ENCODE peak calls at places on chromosomes 2 and 18, in four cellular contexts. I, S, F and M are unnamed samples.

GRCh38 chr2:207216454-207216853 is 50.7 kb upstream of the KLF7 start:
- DNase-seq in I (no peak), S (no peak), F (no peak), M (no peak)

GRCh38 chr2:54889053-54889452 is 161.2 kb downstream of the RTN4 start:
- DNase-seq in I (no peak), S (no peak), F (no peak), M (no peak)

GRCh38 chr2:223203971-223204370 is 152.0 kb downstream of the KCNE4 start:
- DNase-seq in I (no peak), S (no peak), F (no peak), M (no peak)

GRCh38 chr18:68940039-68940438 is 142.2 kb downstream of the CCDC102B start:
- DNase-seq in I (no peak), S (no peak), F (no peak), M (no peak)

GRCh38 chr2:111702809-111703196 is 181.2 kb downstream of the ANAPC1 start:
- DNase-seq in I (no peak), S (no peak), F (no peak), M (no peak)

GRCh38 chr2:145849466-145849865 is 1329.5 kb upstream of the ZEB2 start:
- DNase-seq in I (no peak), S (no peak), F (no peak), M (no peak)

GRCh38 chr2:180753809-180754761 is 226.3 kb upstream of the UBE2E3 start:
- DNase-seq in I (no peak), S (no peak), F (no peak), M (peak)

GRCh38 chr18:49111191-49111988 is 160.6 kb upstream of the SMAD7 start:
- DNase-seq in I (no peak), S (no peak), F (no peak), M (no peak)

GRCh38 chr2:14700753-14701152 is 68.2 kb downstream of the LRATD1 start:
- DNase-seq in I (no peak), S (no peak), F (no peak), M (no peak)

GRCh38 chr18:45274026-45274425 is 341.2 kb upstream of the SLC14A2 start:
- DNase-seq in I (no peak), S (no peak), F (no peak), M (no peak)

GRCh38 chr18:2952605-2953004 is 60.3 kb downstream of the LPIN2 start:
- DNase-seq in I (no peak), S (no peak), F (no peak), M (no peak)

GRCh38 chr2:149441255-149441654 is 110.9 kb downstream of the LYPD6 start:
- DNase-seq in I (no peak), S (no peak), F (no peak), M (no peak)

GRCh38 chr2:172533687-172534086 is 22.2 kb upstream of the PDK1 start:
- DNase-seq in I (no peak), S (no peak), F (no peak), M (no peak)

GRCh38 chr18:7592305-7593071 is 25.4 kb downstream of the PTPRM start:
- DNase-seq in I (no peak), S (no peak), F (no peak), M (no peak)

GRCh38 chr2:43270930-43271615 is 44.7 kb upstream of the ZFP36L2 start:
- DNase-seq in I (no peak), S (no peak), F (peak), M (no peak)

GRCh38 chr18:11163668-11164067 is 14.3 kb upstream of the PIEZO2 start:
- DNase-seq in I (no peak), S (no peak), F (no peak), M (no peak)

GRCh38 chr2:9565436-9566153 is 10.0 kb upstream of the ADAM17 start:
- DNase-seq in I (peak), S (no peak), F (no peak), M (peak)

GRCh38 chr2:35114765-35115164 is 1240.8 kb upstream of the CRIM1 start:
- DNase-seq in I (no peak), S (no peak), F (no peak), M (no peak)

GRCh38 chr18:79522451-79523220 is 126.9 kb downstream of the NFATC1 start:
- DNase-seq in I (peak), S (peak), F (no peak), M (no peak)

GRCh38 chr18:63016270-63016669 is 300.9 kb downstream of the PHLPP1 start:
- DNase-seq in I (no peak), S (peak), F (peak), M (no peak)

GRCh38 chr2:234050455-234051135 is at the start of gene SPP2:
- DNase-seq in I (no peak), S (no peak), F (no peak), M (no peak)

GRCh38 chr2:198545411-198545810 is 741.0 kb downstream of the PLCL1 start:
- DNase-seq in I (no peak), S (no peak), F (no peak), M (peak)

GRCh38 chr2:113784823-113785744 is 28.6 kb upstream of the SLC35F5 start:
- DNase-seq in I (no peak), S (no peak), F (no peak), M (no peak)

GRCh38 chr2:205654878-205655601 is 27.3 kb upstream of the NRP2 start:
- DNase-seq in I (no peak), S (no peak), F (no peak), M (no peak)

DNA sequence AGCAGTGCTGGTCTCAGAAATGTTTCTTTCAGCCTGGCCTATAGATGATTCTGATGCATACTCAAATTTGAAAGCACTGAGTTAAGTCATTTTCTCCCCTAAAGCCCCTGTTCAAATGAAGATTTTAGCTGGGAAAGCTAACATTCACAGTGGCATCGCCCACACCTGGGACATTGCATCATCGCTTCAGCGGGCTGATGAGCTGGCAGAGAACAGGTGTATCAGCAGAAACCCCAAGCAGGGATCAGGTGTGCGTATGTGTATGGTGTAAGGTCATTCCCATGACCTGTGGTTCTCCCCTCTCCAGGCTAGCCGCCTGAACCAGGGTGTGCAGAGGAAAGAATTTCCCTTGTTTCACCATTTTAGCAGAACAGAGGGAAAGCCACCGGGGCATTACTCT is 56.3 kb downstream of the EPAS1 start:
- DNase-seq in I (no peak), S (no peak), F (no peak), M (no peak)
- H3K27ac ChIP-seq in I (no peak), S (no peak), F (no peak), M (no peak)

GRCh38 chr2:127520424-127520823 is 5.9 kb downstream of the IWS1 start:
- DNase-seq in I (no peak), S (no peak), F (no peak), M (no peak)

GRCh38 chr2:127516031-127516430 is 10.3 kb downstream of the IWS1 start:
- DNase-seq in I (no peak), S (no peak), F (no peak), M (no peak)

GRCh38 chr2:127514485-127514884 is 11.8 kb downstream of the IWS1 start:
- DNase-seq in I (no peak), S (no peak), F (no peak), M (no peak)

GRCh38 chr2:127515383-127515915 is 10.8 kb downstream of the IWS1 start:
- DNase-seq in I (no peak), S (no peak), F (no peak), M (no peak)

GRCh38 chr2:127517465-127517864 is 8.8 kb downstream of the IWS1 start:
- DNase-seq in I (no peak), S (no peak), F (no peak), M (no peak)
- H3K27ac ChIP-seq in I (no peak), S (no peak), F (no peak), M (no peak)

GRCh38 chr2:127086800-127087737 is 19.9 kb downstream of the BIN1 start:
- DNase-seq in I (no peak), S (no peak), F (peak), M (no peak)
- H3K27ac ChIP-seq in I (no peak), S (no peak), F (no peak), M (no peak)

GRCh38 chr18:56003651-56004050 is 415.7 kb upstream of the TCF4 start:
- DNase-seq in I (no peak), S (no peak), F (no peak), M (no peak)
- H3K27ac ChIP-seq in I (no peak), S (no peak), F (no peak), M (no peak)

GRCh38 chr2:168196764-168197180 is 50.6 kb downstream of the STK39 start:
- DNase-seq in I (no peak), S (no peak), F (no peak), M (no peak)
- H3K27ac ChIP-seq in I (no peak), S (no peak), F (no peak), M (no peak)

DNA sequence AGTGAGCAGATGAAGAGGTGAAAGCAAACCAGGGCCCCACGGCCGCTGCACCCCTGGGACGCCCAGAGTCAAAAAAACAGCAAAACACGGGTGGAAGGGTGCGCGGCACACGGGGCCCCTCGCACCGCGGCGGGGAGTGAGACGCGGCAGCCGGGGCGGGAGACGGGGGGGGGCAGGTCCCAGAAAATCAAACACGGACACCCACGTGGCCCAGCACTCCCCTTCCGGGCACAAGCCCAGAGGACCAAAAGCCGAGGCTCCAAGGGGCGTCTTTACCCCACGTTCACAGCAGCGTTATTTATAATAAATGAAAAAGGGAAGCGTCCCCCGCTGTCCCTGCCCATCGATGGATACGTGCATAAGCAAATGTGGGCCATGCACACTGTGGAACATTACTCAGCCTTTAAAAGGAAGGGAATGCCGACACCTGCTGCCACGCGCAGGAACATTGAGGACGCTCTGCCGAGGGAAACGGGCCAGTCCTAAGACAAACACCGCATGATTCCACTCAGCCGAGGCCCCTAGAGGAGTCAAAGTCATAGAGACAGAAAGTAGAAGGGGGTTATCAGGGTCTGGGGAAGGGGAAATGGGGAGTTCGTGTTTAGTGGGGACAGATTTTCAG is 677 bp upstream of the COPS9 start:
- DNase-seq in I (peak), S (no peak), F (peak), M (no peak)
- H3K27ac ChIP-seq in I (no peak), S (peak), F (no peak), M (peak)

DNA sequence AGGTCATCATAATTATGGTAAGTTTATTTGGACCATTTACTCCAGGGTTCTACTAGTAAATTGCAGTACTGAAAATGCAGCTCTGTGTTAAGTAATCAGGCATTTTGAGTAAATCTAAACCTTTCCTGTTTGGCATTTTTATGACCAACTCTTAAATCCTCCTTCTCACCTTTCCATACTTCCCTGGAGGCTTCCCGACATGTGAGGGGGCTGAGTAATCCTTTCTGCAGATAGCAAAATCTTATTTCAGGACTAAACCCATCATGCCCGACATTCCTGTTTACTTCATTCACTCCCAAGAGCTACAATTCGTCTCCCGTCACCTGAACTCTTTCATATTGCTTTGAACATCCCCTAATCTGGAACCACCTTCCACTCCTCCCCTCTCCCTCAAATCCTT is 296.6 kb downstream of the IKZF2 start:
- DNase-seq in I (no peak), S (no peak), F (no peak), M (no peak)
- H3K27ac ChIP-seq in I (peak), S (no peak), F (no peak), M (peak)